ENCODE peak calls at places on chromosomes 13 and 19, in eight cellular contexts. R, P, D, F, G, T, V and O are unnamed samples.

GRCh38 chr13:96984061-96984508 is 10.2 kb downstream of the OXGR1 start:
- DNase-seq in R (peak; percentile 69), P (peak; percentile 69), D (no peak), F (no peak), G (peak; percentile 53), T (peak; percentile 46), V (peak; percentile 7), O (peak; percentile 49)

GRCh38 chr13:93752506-93752905 is 525.9 kb downstream of the GPC6 start:
- DNase-seq in R (no peak), P (no peak), D (no peak), F (no peak), G (no peak), T (no peak), V (no peak), O (no peak)

GRCh38 chr13:33446821-33447481 is 161.4 kb upstream of the STARD13 start:
- DNase-seq in R (no peak), P (peak; percentile 75), D (no peak), F (no peak), G (no peak), T (peak; percentile 62), V (no peak), O (no peak)

GRCh38 chr19:43465468-43466120 is at the start of gene LYPD3:
- DNase-seq in R (no peak), P (peak; percentile 93), D (peak; percentile 46), F (no peak), G (peak; percentile 84), T (peak; percentile 38), V (no peak), O (no peak)

GRCh38 chr19:51448011-51448744 is 10.1 kb downstream of the SIGLEC8 start:
- DNase-seq in R (no peak), P (no peak), D (no peak), F (peak; percentile 39), G (no peak), T (no peak), V (no peak), O (no peak)

GRCh38 chr13:27296496-27296895 is 25.9 kb downstream of the RASL11A start:
- DNase-seq in R (no peak), P (no peak), D (no peak), F (no peak), G (no peak), T (no peak), V (no peak), O (no peak)

GRCh38 chr13:114131581-114132418 is 623 bp downstream of the RASA3 start:
- DNase-seq in R (peak; percentile 38), P (no peak), D (no peak), F (no peak), G (no peak), T (no peak), V (no peak), O (no peak)

GRCh38 chr13:50222569-50223332 is 207.5 kb downstream of the KCNRG start:
- DNase-seq in R (no peak), P (peak; percentile 66), D (peak; percentile 80), F (no peak), G (no peak), T (peak; percentile 58), V (no peak), O (no peak)

GRCh38 chr19:55189424-55189823 is 9.3 kb upstream of the SYT5 start:
- DNase-seq in R (no peak), P (peak; percentile 99), D (peak; percentile 81), F (no peak), G (peak; percentile 41), T (no peak), V (no peak), O (no peak)

GRCh38 chr13:24274452-24274971 is 34.9 kb upstream of the C1QTNF9 start:
- DNase-seq in R (no peak), P (no peak), D (no peak), F (peak; percentile 56), G (no peak), T (no peak), V (no peak), O (peak; percentile 44)

GRCh38 chr19:37988758-37989635 is 82.0 kb downstream of the SIPA1L3 start:
- DNase-seq in R (no peak), P (no peak), D (no peak), F (no peak), G (peak; percentile 65), T (no peak), V (peak; percentile 34), O (no peak)

GRCh38 chr13:20519887-20520286 is 5.8 kb downstream of the CRYL1 start:
- DNase-seq in R (no peak), P (no peak), D (no peak), F (no peak), G (no peak), T (no peak), V (no peak), O (no peak)